ENCODE peak calls at places on chromosomes 5 and 9, in four cellular contexts. One of them, this sample, is unnamed.

GRCh38 chr5:40841068-40841805 is at the start of gene CARD6:
- DNase-seq in cardiac fibroblast: peak; percentile 76
- DNase-seq in foreskin fibroblast: no peak
- DNase-seq in dorsolateral prefrontal cortex: no peak
- DNase-seq in this sample: no peak

GRCh38 chr9:116078640-116079039 is 75.0 kb upstream of the PAPPA start:
- DNase-seq in cardiac fibroblast: no peak
- DNase-seq in foreskin fibroblast: no peak
- DNase-seq in dorsolateral prefrontal cortex: no peak
- DNase-seq in this sample: no peak

GRCh38 chr5:64213568-64213967 is 47.9 kb downstream of the RNF180 start:
- DNase-seq in cardiac fibroblast: no peak
- DNase-seq in foreskin fibroblast: no peak
- DNase-seq in dorsolateral prefrontal cortex: no peak
- DNase-seq in this sample: no peak

GRCh38 chr5:158543539-158544387 is 556.0 kb downstream of the EBF1 start:
- DNase-seq in cardiac fibroblast: peak; percentile 76
- DNase-seq in foreskin fibroblast: peak; percentile 56
- DNase-seq in dorsolateral prefrontal cortex: no peak
- DNase-seq in this sample: no peak

GRCh38 chr5:43019615-43020293 is 20.4 kb downstream of the ANXA2R start:
- DNase-seq in cardiac fibroblast: peak; percentile 69
- DNase-seq in foreskin fibroblast: no peak
- DNase-seq in dorsolateral prefrontal cortex: no peak
- DNase-seq in this sample: peak; percentile 90

GRCh38 chr5:133552925-133553525 is 59.3 kb downstream of the FSTL4 start:
- DNase-seq in cardiac fibroblast: peak; percentile 54
- DNase-seq in foreskin fibroblast: peak; percentile 4
- DNase-seq in dorsolateral prefrontal cortex: peak; percentile 40
- DNase-seq in this sample: no peak

GRCh38 chr5:128673411-128673957 is 135.4 kb upstream of the FBN2 start:
- DNase-seq in cardiac fibroblast: no peak
- DNase-seq in foreskin fibroblast: no peak
- DNase-seq in dorsolateral prefrontal cortex: no peak
- DNase-seq in this sample: no peak

GRCh38 chr9:128416014-128416413 is 4.6 kb upstream of the CERCAM start:
- DNase-seq in cardiac fibroblast: no peak
- DNase-seq in foreskin fibroblast: no peak
- DNase-seq in dorsolateral prefrontal cortex: no peak
- DNase-seq in this sample: no peak

GRCh38 chr5:158178535-158178934 is 319.6 kb upstream of the CLINT1 start:
- DNase-seq in cardiac fibroblast: no peak
- DNase-seq in foreskin fibroblast: no peak
- DNase-seq in dorsolateral prefrontal cortex: no peak
- DNase-seq in this sample: no peak

GRCh38 chr5:143023447-143024096 is 253.4 kb downstream of the ARHGAP26 start:
- DNase-seq in cardiac fibroblast: no peak
- DNase-seq in foreskin fibroblast: peak; percentile 50
- DNase-seq in dorsolateral prefrontal cortex: peak; percentile 34
- DNase-seq in this sample: peak; percentile 71

GRCh38 chr5:14306415-14306814 is 163.3 kb downstream of the TRIO start:
- DNase-seq in cardiac fibroblast: no peak
- DNase-seq in foreskin fibroblast: no peak
- DNase-seq in dorsolateral prefrontal cortex: no peak
- DNase-seq in this sample: no peak

GRCh38 chr5:474826-475661 is 32.1 kb downstream of the EXOC3 start:
- DNase-seq in cardiac fibroblast: no peak
- DNase-seq in foreskin fibroblast: no peak
- DNase-seq in dorsolateral prefrontal cortex: no peak
- DNase-seq in this sample: no peak

GRCh38 chr9:86187121-86187520 is 72.3 kb downstream of the C9orf153 start:
- DNase-seq in cardiac fibroblast: no peak
- DNase-seq in foreskin fibroblast: no peak
- DNase-seq in dorsolateral prefrontal cortex: no peak
- DNase-seq in this sample: no peak

GRCh38 chr5:101102506-101102905 is 199.4 kb upstream of the ST8SIA4 start:
- DNase-seq in cardiac fibroblast: no peak
- DNase-seq in foreskin fibroblast: no peak
- DNase-seq in dorsolateral prefrontal cortex: no peak
- DNase-seq in this sample: no peak

GRCh38 chr9:72333758-72334157 is 31.2 kb downstream of the ZFAND5 start:
- DNase-seq in cardiac fibroblast: no peak
- DNase-seq in foreskin fibroblast: no peak
- DNase-seq in dorsolateral prefrontal cortex: no peak
- DNase-seq in this sample: no peak

GRCh38 chr5:161804263-161804662 is 43.7 kb upstream of the GABRA1 start:
- DNase-seq in cardiac fibroblast: no peak
- DNase-seq in foreskin fibroblast: no peak
- DNase-seq in dorsolateral prefrontal cortex: no peak
- DNase-seq in this sample: no peak

GRCh38 chr9:136854842-136855460 is 2.8 kb downstream of the MAMDC4 start:
- DNase-seq in cardiac fibroblast: no peak
- DNase-seq in foreskin fibroblast: no peak
- DNase-seq in dorsolateral prefrontal cortex: no peak
- DNase-seq in this sample: no peak

GRCh38 chr9:23015557-23015956 is 568.9 kb downstream of the DMRTA1 start:
- DNase-seq in cardiac fibroblast: no peak
- DNase-seq in foreskin fibroblast: no peak
- DNase-seq in dorsolateral prefrontal cortex: no peak
- DNase-seq in this sample: no peak

GRCh38 chr5:143128412-143129071 is 274.9 kb downstream of the NR3C1 start:
- DNase-seq in cardiac fibroblast: no peak
- DNase-seq in foreskin fibroblast: no peak
- DNase-seq in dorsolateral prefrontal cortex: no peak
- DNase-seq in this sample: no peak

GRCh38 chr5:32029291-32029690 is 144.8 kb downstream of the GOLPH3 start:
- DNase-seq in cardiac fibroblast: peak; percentile 62
- DNase-seq in foreskin fibroblast: peak; percentile 42
- DNase-seq in dorsolateral prefrontal cortex: no peak
- DNase-seq in this sample: no peak

GRCh38 chr5:103262422-103262871 is 3.9 kb downstream of the MACIR start:
- DNase-seq in cardiac fibroblast: peak; percentile 38
- DNase-seq in foreskin fibroblast: no peak
- DNase-seq in dorsolateral prefrontal cortex: no peak
- DNase-seq in this sample: no peak

GRCh38 chr5:89707891-89708290 is 701.7 kb downstream of the CETN3 start:
- DNase-seq in cardiac fibroblast: no peak
- DNase-seq in foreskin fibroblast: no peak
- DNase-seq in dorsolateral prefrontal cortex: no peak
- DNase-seq in this sample: peak; percentile 5

GRCh38 chr5:59351076-59351794 is 542.3 kb downstream of the PDE4D start:
- DNase-seq in cardiac fibroblast: peak; percentile 35
- DNase-seq in foreskin fibroblast: peak; percentile 21
- DNase-seq in dorsolateral prefrontal cortex: no peak
- DNase-seq in this sample: no peak

GRCh38 chr9:78806492-78807160 is 509.7 kb downstream of the PSAT1 start:
- DNase-seq in cardiac fibroblast: peak; percentile 29
- DNase-seq in foreskin fibroblast: no peak
- DNase-seq in dorsolateral prefrontal cortex: no peak
- DNase-seq in this sample: no peak

GRCh38 chr5:86679529-86679928 is 61.8 kb downstream of the COX7C start:
- DNase-seq in cardiac fibroblast: peak; percentile 87
- DNase-seq in foreskin fibroblast: peak; percentile 5
- DNase-seq in dorsolateral prefrontal cortex: no peak
- DNase-seq in this sample: peak; percentile 2

GRCh38 chr9:72145093-72145492 is 4.1 kb upstream of the GDA start:
- DNase-seq in cardiac fibroblast: no peak
- DNase-seq in foreskin fibroblast: no peak
- DNase-seq in dorsolateral prefrontal cortex: no peak
- DNase-seq in this sample: no peak

DNA sequence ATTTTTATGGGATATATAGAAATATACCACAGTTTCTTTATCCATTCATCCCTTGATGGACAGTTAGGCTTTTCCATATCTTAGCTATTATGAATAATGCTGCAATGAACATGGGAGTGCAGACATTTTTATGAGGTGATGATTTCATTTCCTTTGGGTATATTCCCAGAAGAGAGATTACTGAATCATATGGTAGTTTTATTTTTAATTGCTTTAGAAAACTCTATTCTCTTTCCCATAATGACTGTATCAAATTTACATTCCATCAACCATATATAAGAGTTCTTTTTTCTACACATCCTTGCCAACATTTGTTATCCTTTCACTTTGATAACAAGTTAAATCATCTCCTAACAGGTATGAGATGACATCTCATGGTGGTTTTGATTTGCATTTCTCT is 821.6 kb downstream of the TLE1 start:
- DNase-seq in cardiac fibroblast: peak; percentile 84
- DNase-seq in foreskin fibroblast: peak; percentile 35
- DNase-seq in dorsolateral prefrontal cortex: no peak
- DNase-seq in this sample: no peak
- H3K4me3 ChIP-seq in cardiac fibroblast: no peak overlapping the region
- H3K4me3 ChIP-seq in foreskin fibroblast: no peak overlapping the region
- H3K4me3 ChIP-seq in dorsolateral prefrontal cortex: no peak overlapping the region
- H3K4me3 ChIP-seq in this sample: no peak overlapping the region

GRCh38 chr5:76527685-76528161 is 95.5 kb downstream of the F2RL2 start:
- DNase-seq in cardiac fibroblast: no peak
- DNase-seq in foreskin fibroblast: no peak
- DNase-seq in dorsolateral prefrontal cortex: no peak
- DNase-seq in this sample: no peak
- TF ChIP-seq CTCF in cardiac fibroblast: no peak
- TF ChIP-seq CTCF in foreskin fibroblast: no peak
- TF ChIP-seq CTCF in dorsolateral prefrontal cortex: no peak
- TF ChIP-seq CTCF in this sample: no peak

GRCh38 chr5:136191304-136192014 is 1.5 kb downstream of the SMIM32 start:
- DNase-seq in cardiac fibroblast: peak; percentile 43
- DNase-seq in foreskin fibroblast: no peak
- DNase-seq in dorsolateral prefrontal cortex: no peak
- DNase-seq in this sample: no peak
- H3K4me3 ChIP-seq in cardiac fibroblast: peak overlapping the region; percentile 32
- H3K4me3 ChIP-seq in foreskin fibroblast: peak overlapping the region; percentile 20
- H3K4me3 ChIP-seq in dorsolateral prefrontal cortex: peak overlapping the region; percentile 36
- H3K4me3 ChIP-seq in this sample: no peak overlapping the region

GRCh38 chr9:106862115-106862945 is 636 bp upstream of the ZNF462 start:
- DNase-seq in cardiac fibroblast: peak; percentile 52
- DNase-seq in foreskin fibroblast: no peak
- DNase-seq in dorsolateral prefrontal cortex: no peak
- DNase-seq in this sample: no peak

GRCh38 chr9:106861585-106862114 is 1.3 kb upstream of the ZNF462 start:
- DNase-seq in cardiac fibroblast: no peak
- DNase-seq in foreskin fibroblast: no peak
- DNase-seq in dorsolateral prefrontal cortex: no peak
- DNase-seq in this sample: no peak

GRCh38 chr9:106860731-106861584 is 2.0 kb upstream of the ZNF462 start:
- DNase-seq in cardiac fibroblast: peak; percentile 51
- DNase-seq in foreskin fibroblast: no peak
- DNase-seq in dorsolateral prefrontal cortex: no peak
- DNase-seq in this sample: no peak

GRCh38 chr9:106864533-106865143 is 1.7 kb downstream of the ZNF462 start:
- DNase-seq in cardiac fibroblast: peak; percentile 60
- DNase-seq in foreskin fibroblast: no peak
- DNase-seq in dorsolateral prefrontal cortex: no peak
- DNase-seq in this sample: no peak

DNA sequence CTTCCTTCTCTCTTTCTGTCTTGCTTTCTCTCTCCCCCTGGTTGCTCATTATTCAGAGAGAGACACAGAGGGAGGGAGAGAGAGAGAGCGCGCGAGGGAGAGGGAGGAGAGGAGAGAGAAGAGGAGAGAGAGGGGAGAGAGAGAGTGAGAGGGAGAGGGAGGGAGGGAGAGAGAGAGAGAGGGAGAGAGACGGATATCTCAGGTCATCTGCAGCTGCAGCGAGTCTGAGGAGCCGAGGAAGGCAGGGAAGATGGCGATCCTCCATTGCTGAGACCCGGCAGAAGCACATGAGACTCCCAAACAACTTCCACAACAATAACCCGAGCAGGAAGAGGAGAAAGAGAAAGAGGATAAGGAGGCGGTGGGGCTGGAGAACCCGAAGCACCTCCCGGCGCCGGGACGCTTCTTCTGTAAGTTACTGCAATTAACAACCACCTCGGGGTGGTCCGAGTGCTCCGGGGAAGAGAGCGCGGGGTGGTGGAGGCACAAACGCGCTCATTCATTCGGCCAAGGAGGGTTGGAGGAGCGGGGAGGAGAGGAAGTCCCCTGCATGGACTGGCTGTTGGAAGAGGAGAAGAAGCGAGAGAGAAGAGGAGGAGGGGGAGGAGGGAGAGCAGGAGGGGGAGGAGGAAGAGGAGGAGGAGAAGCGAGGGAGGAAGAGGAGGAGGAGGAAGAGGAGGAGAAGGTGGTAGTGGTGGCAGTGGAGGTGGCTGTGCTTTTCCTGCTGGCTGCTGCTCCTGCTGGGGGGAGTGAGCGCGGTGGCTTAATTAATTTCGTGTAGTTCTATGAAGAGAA is at the start of gene ZNF462:
- DNase-seq in cardiac fibroblast: peak; percentile 84
- DNase-seq in foreskin fibroblast: no peak
- DNase-seq in dorsolateral prefrontal cortex: no peak
- DNase-seq in this sample: no peak
- TF ChIP-seq CTCF in cardiac fibroblast: no peak
- TF ChIP-seq CTCF in foreskin fibroblast: no peak
- TF ChIP-seq CTCF in dorsolateral prefrontal cortex: no peak
- TF ChIP-seq CTCF in this sample: no peak

DNA sequence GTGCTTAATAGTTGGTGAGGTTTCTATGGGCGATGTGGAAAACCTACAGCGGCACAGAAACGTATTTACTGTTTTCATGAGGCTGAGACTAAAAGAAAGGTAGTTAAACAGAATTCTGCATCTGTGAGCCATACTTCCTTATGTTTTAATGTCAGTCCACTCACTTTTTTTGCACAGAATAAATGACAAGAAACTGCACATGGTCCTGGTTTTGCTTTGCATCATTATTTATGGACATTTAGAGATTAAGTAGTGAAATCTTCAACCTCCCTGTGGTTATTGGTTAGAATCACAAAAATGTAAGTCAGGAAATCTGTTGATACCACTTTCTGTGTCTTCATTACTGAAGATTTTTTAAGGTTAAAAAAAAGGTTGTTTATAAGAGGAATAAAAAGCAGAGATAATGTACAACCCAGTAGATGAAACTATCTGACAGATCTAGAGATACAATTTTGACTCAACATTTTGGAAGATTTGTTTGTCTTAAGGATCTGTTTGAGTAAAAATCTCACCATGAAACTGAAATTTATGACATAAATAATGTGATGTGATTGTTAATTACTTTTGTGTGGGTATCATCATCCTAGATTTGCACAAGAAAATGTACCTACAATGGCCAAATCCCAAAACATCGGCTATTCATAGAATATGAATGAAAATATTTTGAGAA is 2.4 kb downstream of the PRR16 start:
- DNase-seq in cardiac fibroblast: no peak
- DNase-seq in foreskin fibroblast: no peak
- DNase-seq in dorsolateral prefrontal cortex: no peak
- DNase-seq in this sample: no peak
- H3K4me3 ChIP-seq in cardiac fibroblast: peak overlapping the region; percentile 89
- H3K4me3 ChIP-seq in foreskin fibroblast: peak overlapping the region; percentile 96
- H3K4me3 ChIP-seq in dorsolateral prefrontal cortex: peak overlapping the region; percentile 63
- H3K4me3 ChIP-seq in this sample: no peak overlapping the region